ENCODE peak calls at places on chromosome 3, in six cellular contexts. A is GM12865, B is NB4, N is fibroblast of lung, S is adrenal gland, W is psoas muscle. I is an unnamed sample.

GRCh38 chr3:12829886-12830784 is 11.2 kb downstream of the RPL32 start:
- DNase-seq in A (no peak), B (peak; percentile 26), N (no peak), S (no peak), W (no peak), I (no peak)

GRCh38 chr3:108387065-108387464 is 90.7 kb downstream of the HHLA2 start:
- DNase-seq in A (no peak), B (no peak), N (no peak), S (no peak), W (no peak), I (no peak)

GRCh38 chr3:420584-420983 is 224.0 kb downstream of the CHL1 start:
- DNase-seq in A (peak; percentile 43), B (no peak), N (no peak), S (no peak), W (no peak), I (no peak)

GRCh38 chr3:150545419-150546225 is 674 bp downstream of the SERP1 start:
- DNase-seq in A (peak; percentile 35), B (peak; percentile 19), N (peak; percentile 15), S (peak; percentile 24), W (no peak), I (no peak)

GRCh38 chr3:149258298-149258697 is 36.7 kb upstream of the CP start:
- DNase-seq in A (no peak), B (no peak), N (no peak), S (no peak), W (no peak), I (no peak)

GRCh38 chr3:131402391-131403039 is 20.9 kb downstream of the NUDT16 start:
- DNase-seq in A (no peak), B (peak; percentile 58), N (peak; percentile 85), S (no peak), W (no peak), I (peak; percentile 78)

GRCh38 chr3:190258634-190259033 is 63.6 kb downstream of the CLDN1 start:
- DNase-seq in A (no peak), B (no peak), N (peak; percentile 25), S (peak; percentile 55), W (no peak), I (no peak)

GRCh38 chr3:62811119-62811518 is 64.1 kb downstream of the CADPS start:
- DNase-seq in A (no peak), B (no peak), N (no peak), S (no peak), W (no peak), I (no peak)

GRCh38 chr3:43733459-43734384 is 43.0 kb downstream of the ABHD5 start:
- DNase-seq in A (no peak), B (no peak), N (peak; percentile 93), S (peak; percentile 89), W (no peak), I (peak; percentile 32)

GRCh38 chr3:100399341-100400071 is 1.4 kb downstream of the TOMM70 start:
- DNase-seq in A (peak; percentile 3), B (peak; percentile 12), N (no peak), S (no peak), W (no peak), I (no peak)

GRCh38 chr3:100400424-100400781 is 486 bp downstream of the TOMM70 start:
- DNase-seq in A (peak; percentile 59), B (peak; percentile 52), N (peak; percentile 12), S (peak; percentile 26), W (peak; percentile 61), I (no peak)

GRCh38 chr3:100401674-100402036 is 316 bp downstream of the LNP1 start:
- DNase-seq in A (peak; percentile 69), B (peak; percentile 74), N (peak; percentile 66), S (peak; percentile 33), W (peak; percentile 54), I (no peak)

GRCh38 chr3:100402150-100402706 is 889 bp downstream of the LNP1 start:
- DNase-seq in A (peak; percentile 35), B (peak; percentile 55), N (peak; percentile 73), S (no peak), W (no peak), I (peak; percentile 55)

GRCh38 chr3:100400782-100401673 is at the start of the genes LNP1 and TOMM70:
- DNase-seq in A (peak; percentile 97), B (peak; percentile 97), N (peak; percentile 96), S (peak; percentile 98), W (peak; percentile 98), I (peak; percentile 92)
- H3K4me3 ChIP-seq in A (peak within 1 kb of the TSS; percentile 99), B (peak within 1 kb of the TSS; percentile 94), N (peak within 1 kb of the TSS; percentile 71), S (peak within 1 kb of the TSS; percentile 79), W (peak within 1 kb of the TSS; percentile 99), I (peak within 1 kb of the TSS; percentile 91)

GRCh38 chr3:16373270-16373785 is 108.3 kb downstream of the OXNAD1 start:
- DNase-seq in A (peak; percentile 34), B (no peak), N (no peak), S (no peak), W (no peak), I (no peak)
- TF ChIP-seq CTCF in A (no peak), B (no peak), N (no peak), S (no peak), W (no peak), I (no peak)

GRCh38 chr3:123409443-123410148 is 39.3 kb downstream of the ADCY5 start:
- DNase-seq in A (no peak), B (no peak), N (no peak), S (no peak), W (no peak), I (no peak)

GRCh38 chr3:123412811-123413588 is 35.9 kb downstream of the ADCY5 start:
- DNase-seq in A (no peak), B (no peak), N (no peak), S (no peak), W (peak; percentile 63), I (no peak)

GRCh38 chr3:123410149-123410515 is 38.8 kb downstream of the ADCY5 start:
- DNase-seq in A (no peak), B (no peak), N (no peak), S (no peak), W (no peak), I (no peak)

GRCh38 chr3:123412076-123412475 is 36.8 kb downstream of the ADCY5 start:
- DNase-seq in A (no peak), B (no peak), N (no peak), S (no peak), W (no peak), I (no peak)

DNA sequence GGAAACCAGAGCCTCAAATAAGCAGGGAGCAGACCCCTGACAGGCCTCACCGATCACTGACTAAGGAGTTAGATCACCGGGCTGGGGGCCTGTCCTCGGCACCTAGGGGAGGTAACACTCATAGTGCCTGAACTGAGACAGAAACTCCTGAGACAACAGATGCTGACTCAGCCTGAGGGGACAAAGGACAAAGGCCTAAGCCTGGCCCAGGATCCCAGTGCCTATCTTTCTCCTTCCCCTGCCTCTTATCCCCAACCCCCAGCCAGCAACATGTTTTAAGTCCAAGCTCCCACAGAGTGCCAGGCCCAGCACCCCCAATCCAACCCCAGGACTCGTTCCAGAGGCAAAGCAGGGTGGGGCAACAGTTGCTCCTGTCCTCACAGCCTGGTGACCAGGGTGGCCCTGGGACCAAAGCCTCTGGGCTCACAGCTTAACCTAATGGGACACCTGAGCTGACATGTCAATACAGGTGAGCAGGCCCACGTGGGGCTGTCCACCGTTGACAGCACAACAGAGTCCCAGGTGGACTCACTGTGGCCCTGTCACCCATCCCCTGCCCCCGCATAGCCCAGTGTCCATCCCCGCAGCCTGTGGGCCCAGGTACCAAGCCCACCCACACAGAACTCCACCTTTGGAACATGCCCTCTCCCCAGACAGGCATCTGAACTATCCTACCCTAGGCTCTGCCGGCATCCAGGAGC is 37.4 kb downstream of the ADCY5 start:
- DNase-seq in A (no peak), B (no peak), N (no peak), S (no peak), W (no peak), I (no peak)
- H3K4me3 ChIP-seq in A (no peak overlapping the region), B (no peak overlapping the region), N (no peak overlapping the region), S (no peak overlapping the region), W (no peak overlapping the region), I (no peak overlapping the region)

GRCh38 chr3:140441006-140441405 is 236.9 kb upstream of the TRIM42 start:
- DNase-seq in A (no peak), B (no peak), N (peak; percentile 85), S (no peak), W (no peak), I (peak; percentile 80)
- TF ChIP-seq CTCF in A (no peak), B (no peak), N (no peak), S (no peak), W (no peak), I (no peak)

GRCh38 chr3:100210777-100211145 is 50.0 kb upstream of the TBC1D23 start:
- DNase-seq in A (peak; percentile 29), B (no peak), N (peak; percentile 91), S (no peak), W (no peak), I (no peak)
- H3K4me3 ChIP-seq in A (no peak overlapping the region), B (no peak overlapping the region), N (no peak overlapping the region), S (no peak overlapping the region), W (peak overlapping the region; percentile 30), I (no peak overlapping the region)

GRCh38 chr3:11820540-11821041 is 26.1 kb downstream of the TAMM41 start:
- DNase-seq in A (peak; percentile 48), B (no peak), N (peak; percentile 53), S (peak; percentile 59), W (no peak), I (peak; percentile 40)
- TF ChIP-seq CTCF in A (no peak), B (no peak), N (no peak), S (no peak), W (no peak), I (peak; percentile 35)

GRCh38 chr3:32224047-32224446 is 14.4 kb upstream of the CMTM8 start:
- DNase-seq in A (no peak), B (no peak), N (no peak), S (no peak), W (no peak), I (no peak)

GRCh38 chr3:32222950-32223349 is 15.5 kb upstream of the CMTM8 start:
- DNase-seq in A (no peak), B (no peak), N (no peak), S (no peak), W (no peak), I (no peak)

GRCh38 chr3:32229565-32229964 is 8.9 kb upstream of the CMTM8 start:
- DNase-seq in A (no peak), B (no peak), N (no peak), S (no peak), W (no peak), I (no peak)

GRCh38 chr3:32226875-32227500 is 11.5 kb upstream of the CMTM8 start:
- DNase-seq in A (no peak), B (no peak), N (peak; percentile 84), S (no peak), W (no peak), I (no peak)
- H3K4me3 ChIP-seq in A (no peak overlapping the region), B (no peak overlapping the region), N (no peak overlapping the region), S (no peak overlapping the region), W (no peak overlapping the region), I (no peak overlapping the region)

GRCh38 chr3:126959144-126959920 is 23.6 kb upstream of the PLXNA1 start:
- DNase-seq in A (no peak), B (no peak), N (no peak), S (no peak), W (peak; percentile 45), I (no peak)
- TF ChIP-seq CTCF in A (no peak), B (no peak), N (no peak), S (no peak), W (no peak), I (no peak)

I was measured in retinal pigment epithelial cell.